ENCODE peak calls at places on chromosomes 16 and 17, in nine cellular contexts. One of them, this sample, is unnamed.

GRCh38 chr17:41230094-41230493 is 2.2 kb upstream of the KRTAP9-3 start:
- DNase-seq in fibroblast of lung: no peak
- DNase-seq in gastrocnemius medialis: no peak
- DNase-seq in IMR-90: no peak
- DNase-seq in brain microvascular endothelial cell: no peak
- DNase-seq in AG10803: no peak
- DNase-seq in nephron progenitor cell: no peak
- DNase-seq in CD8-positive, alpha-beta T cell: no peak
- DNase-seq in cardiac fibroblast: no peak
- DNase-seq in this sample: no peak

GRCh38 chr16:79843145-79843544 is 242.6 kb upstream of the MAF start:
- DNase-seq in cardiac fibroblast: no peak
- DNase-seq in IMR-90: no peak
- DNase-seq in fibroblast of lung: no peak
- DNase-seq in AG10803: no peak
- DNase-seq in gastrocnemius medialis: no peak
- DNase-seq in nephron progenitor cell: no peak
- DNase-seq in CD8-positive, alpha-beta T cell: no peak
- DNase-seq in brain microvascular endothelial cell: no peak
- DNase-seq in this sample: no peak

GRCh38 chr17:58575511-58575910 is 61.1 kb upstream of the MTMR4 start:
- DNase-seq in cardiac fibroblast: peak; percentile 89
- DNase-seq in AG10803: peak; percentile 55
- DNase-seq in gastrocnemius medialis: no peak
- DNase-seq in fibroblast of lung: peak; percentile 67
- DNase-seq in IMR-90: peak; percentile 64
- DNase-seq in CD8-positive, alpha-beta T cell: no peak
- DNase-seq in nephron progenitor cell: no peak
- DNase-seq in brain microvascular endothelial cell: peak; percentile 66
- DNase-seq in this sample: no peak

GRCh38 chr17:77445030-77445907 is 304.5 kb downstream of the SEC14L1 start:
- DNase-seq in nephron progenitor cell: no peak
- DNase-seq in IMR-90: peak; percentile 66
- DNase-seq in cardiac fibroblast: no peak
- DNase-seq in fibroblast of lung: peak; percentile 91
- DNase-seq in gastrocnemius medialis: no peak
- DNase-seq in AG10803: peak; percentile 96
- DNase-seq in brain microvascular endothelial cell: no peak
- DNase-seq in CD8-positive, alpha-beta T cell: peak; percentile 75
- DNase-seq in this sample: no peak

GRCh38 chr16:28061702-28062101 is 1.8 kb downstream of the GSG1L start:
- DNase-seq in cardiac fibroblast: no peak
- DNase-seq in IMR-90: no peak
- DNase-seq in gastrocnemius medialis: no peak
- DNase-seq in AG10803: no peak
- DNase-seq in brain microvascular endothelial cell: no peak
- DNase-seq in nephron progenitor cell: no peak
- DNase-seq in fibroblast of lung: no peak
- DNase-seq in CD8-positive, alpha-beta T cell: no peak
- DNase-seq in this sample: no peak

GRCh38 chr16:27572711-27573110 is 22.8 kb downstream of the KATNIP start:
- DNase-seq in AG10803: peak; percentile 12
- DNase-seq in gastrocnemius medialis: no peak
- DNase-seq in IMR-90: no peak
- DNase-seq in fibroblast of lung: peak; percentile 19
- DNase-seq in cardiac fibroblast: peak; percentile 43
- DNase-seq in brain microvascular endothelial cell: no peak
- DNase-seq in nephron progenitor cell: no peak
- DNase-seq in CD8-positive, alpha-beta T cell: no peak
- DNase-seq in this sample: no peak

GRCh38 chr16:56617212-56618085 is 8.1 kb upstream of the MT1E start:
- DNase-seq in brain microvascular endothelial cell: peak; percentile 52
- DNase-seq in nephron progenitor cell: peak; percentile 67
- DNase-seq in cardiac fibroblast: peak; percentile 78
- DNase-seq in gastrocnemius medialis: peak; percentile 58
- DNase-seq in CD8-positive, alpha-beta T cell: no peak
- DNase-seq in fibroblast of lung: peak; percentile 78
- DNase-seq in IMR-90: peak; percentile 57
- DNase-seq in AG10803: peak; percentile 75
- DNase-seq in this sample: no peak

GRCh38 chr16:57706717-57707116 is 12.1 kb downstream of the DRC7 start:
- DNase-seq in fibroblast of lung: no peak
- DNase-seq in gastrocnemius medialis: no peak
- DNase-seq in brain microvascular endothelial cell: no peak
- DNase-seq in AG10803: no peak
- DNase-seq in IMR-90: no peak
- DNase-seq in CD8-positive, alpha-beta T cell: no peak
- DNase-seq in nephron progenitor cell: no peak
- DNase-seq in cardiac fibroblast: no peak
- DNase-seq in this sample: no peak

GRCh38 chr17:1484586-1485310 is 7.7 kb downstream of the MYO1C start:
- DNase-seq in brain microvascular endothelial cell: no peak
- DNase-seq in gastrocnemius medialis: no peak
- DNase-seq in cardiac fibroblast: peak; percentile 52
- DNase-seq in nephron progenitor cell: peak; percentile 63
- DNase-seq in CD8-positive, alpha-beta T cell: no peak
- DNase-seq in AG10803: no peak
- DNase-seq in fibroblast of lung: peak; percentile 43
- DNase-seq in IMR-90: no peak
- DNase-seq in this sample: peak; percentile 31

GRCh38 chr16:56637814-56638750 is at the start of gene MT1A:
- DNase-seq in gastrocnemius medialis: peak; percentile 63
- DNase-seq in AG10803: peak; percentile 44
- DNase-seq in CD8-positive, alpha-beta T cell: no peak
- DNase-seq in IMR-90: peak; percentile 7
- DNase-seq in cardiac fibroblast: peak; percentile 60
- DNase-seq in brain microvascular endothelial cell: no peak
- DNase-seq in fibroblast of lung: peak; percentile 58
- DNase-seq in nephron progenitor cell: peak; percentile 78
- DNase-seq in this sample: no peak

GRCh38 chr17:17913695-17914332 is 58.4 kb downstream of the TOM1L2 start:
- DNase-seq in gastrocnemius medialis: peak; percentile 83
- DNase-seq in fibroblast of lung: peak; percentile 87
- DNase-seq in cardiac fibroblast: peak; percentile 74
- DNase-seq in IMR-90: peak; percentile 90
- DNase-seq in CD8-positive, alpha-beta T cell: no peak
- DNase-seq in AG10803: peak; percentile 87
- DNase-seq in brain microvascular endothelial cell: peak; percentile 79
- DNase-seq in nephron progenitor cell: peak; percentile 67
- DNase-seq in this sample: no peak

GRCh38 chr17:75995385-75995925 is 5.2 kb upstream of the CDK3 start:
- DNase-seq in gastrocnemius medialis: no peak
- DNase-seq in CD8-positive, alpha-beta T cell: no peak
- DNase-seq in fibroblast of lung: no peak
- DNase-seq in brain microvascular endothelial cell: no peak
- DNase-seq in cardiac fibroblast: no peak
- DNase-seq in nephron progenitor cell: no peak
- DNase-seq in AG10803: no peak
- DNase-seq in IMR-90: no peak
- DNase-seq in this sample: no peak

GRCh38 chr16:20348365-20349185 is 3.9 kb downstream of the UMOD start:
- DNase-seq in cardiac fibroblast: no peak
- DNase-seq in gastrocnemius medialis: no peak
- DNase-seq in fibroblast of lung: no peak
- DNase-seq in CD8-positive, alpha-beta T cell: no peak
- DNase-seq in IMR-90: no peak
- DNase-seq in AG10803: no peak
- DNase-seq in nephron progenitor cell: peak; percentile 6
- DNase-seq in brain microvascular endothelial cell: no peak
- DNase-seq in this sample: no peak

GRCh38 chr17:77332981-77333685 is 192.4 kb downstream of the SEC14L1 start:
- DNase-seq in nephron progenitor cell: no peak
- DNase-seq in CD8-positive, alpha-beta T cell: no peak
- DNase-seq in IMR-90: peak; percentile 92
- DNase-seq in AG10803: peak; percentile 96
- DNase-seq in brain microvascular endothelial cell: peak; percentile 74
- DNase-seq in cardiac fibroblast: peak; percentile 88
- DNase-seq in fibroblast of lung: peak; percentile 86
- DNase-seq in gastrocnemius medialis: no peak
- DNase-seq in this sample: no peak

GRCh38 chr17:2396192-2396567 is 4.7 kb downstream of the MNT start:
- DNase-seq in CD8-positive, alpha-beta T cell: no peak
- DNase-seq in IMR-90: no peak
- DNase-seq in cardiac fibroblast: no peak
- DNase-seq in nephron progenitor cell: no peak
- DNase-seq in AG10803: no peak
- DNase-seq in gastrocnemius medialis: no peak
- DNase-seq in brain microvascular endothelial cell: no peak
- DNase-seq in fibroblast of lung: no peak
- DNase-seq in this sample: no peak

GRCh38 chr17:66778531-66778930 is 56.4 kb upstream of the CACNG5 start:
- DNase-seq in gastrocnemius medialis: no peak
- DNase-seq in cardiac fibroblast: no peak
- DNase-seq in fibroblast of lung: no peak
- DNase-seq in brain microvascular endothelial cell: no peak
- DNase-seq in IMR-90: no peak
- DNase-seq in CD8-positive, alpha-beta T cell: no peak
- DNase-seq in nephron progenitor cell: no peak
- DNase-seq in AG10803: no peak
- DNase-seq in this sample: no peak

GRCh38 chr16:53910990-53911389 is 207.0 kb downstream of the FTO start:
- DNase-seq in brain microvascular endothelial cell: no peak
- DNase-seq in nephron progenitor cell: no peak
- DNase-seq in CD8-positive, alpha-beta T cell: no peak
- DNase-seq in fibroblast of lung: no peak
- DNase-seq in AG10803: peak; percentile 31
- DNase-seq in gastrocnemius medialis: no peak
- DNase-seq in cardiac fibroblast: no peak
- DNase-seq in IMR-90: no peak
- DNase-seq in this sample: no peak

DNA sequence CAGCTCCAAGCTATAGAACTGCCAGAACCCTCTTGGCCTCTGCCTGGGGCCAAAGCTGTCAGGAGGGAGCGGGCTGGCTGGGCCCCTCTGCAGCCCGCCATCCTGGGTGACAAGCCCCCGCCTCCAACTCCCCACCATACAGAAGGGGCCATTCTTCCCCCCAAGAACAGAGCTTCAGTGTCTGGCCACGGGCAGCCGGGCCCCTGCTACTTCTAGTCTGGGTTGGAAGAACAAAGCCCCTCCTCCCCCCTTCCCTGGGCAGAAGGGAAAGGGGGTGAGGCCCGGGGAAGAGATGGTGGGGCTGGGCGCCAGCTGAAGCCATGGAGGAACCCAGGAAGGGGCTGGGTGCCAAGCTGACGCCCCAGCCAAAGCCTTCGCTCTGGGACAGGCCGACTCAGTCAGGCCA is 9.0 kb downstream of the NAT9 start:
- DNase-seq in cardiac fibroblast: no peak
- DNase-seq in nephron progenitor cell: no peak
- DNase-seq in IMR-90: no peak
- DNase-seq in CD8-positive, alpha-beta T cell: no peak
- DNase-seq in brain microvascular endothelial cell: no peak
- DNase-seq in fibroblast of lung: no peak
- DNase-seq in AG10803: no peak
- DNase-seq in gastrocnemius medialis: no peak
- DNase-seq in this sample: no peak
- TF ChIP-seq CTCF in cardiac fibroblast: no peak
- TF ChIP-seq CTCF in nephron progenitor cell: no peak
- TF ChIP-seq CTCF in IMR-90: no peak
- TF ChIP-seq CTCF in CD8-positive, alpha-beta T cell: no peak
- TF ChIP-seq CTCF in brain microvascular endothelial cell: no peak
- TF ChIP-seq CTCF in fibroblast of lung: no peak
- TF ChIP-seq CTCF in AG10803: no peak
- TF ChIP-seq CTCF in gastrocnemius medialis: no peak
- TF ChIP-seq CTCF in this sample: no peak

GRCh38 chr17:48445248-48445620 is 15.2 kb upstream of the SKAP1 start:
- DNase-seq in gastrocnemius medialis: no peak
- DNase-seq in CD8-positive, alpha-beta T cell: no peak
- DNase-seq in cardiac fibroblast: no peak
- DNase-seq in IMR-90: no peak
- DNase-seq in fibroblast of lung: no peak
- DNase-seq in brain microvascular endothelial cell: no peak
- DNase-seq in nephron progenitor cell: no peak
- DNase-seq in AG10803: no peak
- DNase-seq in this sample: no peak
- TF ChIP-seq CTCF in gastrocnemius medialis: no peak
- TF ChIP-seq CTCF in CD8-positive, alpha-beta T cell: no peak
- TF ChIP-seq CTCF in cardiac fibroblast: no peak
- TF ChIP-seq CTCF in IMR-90: no peak
- TF ChIP-seq CTCF in fibroblast of lung: no peak
- TF ChIP-seq CTCF in brain microvascular endothelial cell: no peak
- TF ChIP-seq CTCF in nephron progenitor cell: no peak
- TF ChIP-seq CTCF in AG10803: no peak
- TF ChIP-seq CTCF in this sample: no peak

DNA sequence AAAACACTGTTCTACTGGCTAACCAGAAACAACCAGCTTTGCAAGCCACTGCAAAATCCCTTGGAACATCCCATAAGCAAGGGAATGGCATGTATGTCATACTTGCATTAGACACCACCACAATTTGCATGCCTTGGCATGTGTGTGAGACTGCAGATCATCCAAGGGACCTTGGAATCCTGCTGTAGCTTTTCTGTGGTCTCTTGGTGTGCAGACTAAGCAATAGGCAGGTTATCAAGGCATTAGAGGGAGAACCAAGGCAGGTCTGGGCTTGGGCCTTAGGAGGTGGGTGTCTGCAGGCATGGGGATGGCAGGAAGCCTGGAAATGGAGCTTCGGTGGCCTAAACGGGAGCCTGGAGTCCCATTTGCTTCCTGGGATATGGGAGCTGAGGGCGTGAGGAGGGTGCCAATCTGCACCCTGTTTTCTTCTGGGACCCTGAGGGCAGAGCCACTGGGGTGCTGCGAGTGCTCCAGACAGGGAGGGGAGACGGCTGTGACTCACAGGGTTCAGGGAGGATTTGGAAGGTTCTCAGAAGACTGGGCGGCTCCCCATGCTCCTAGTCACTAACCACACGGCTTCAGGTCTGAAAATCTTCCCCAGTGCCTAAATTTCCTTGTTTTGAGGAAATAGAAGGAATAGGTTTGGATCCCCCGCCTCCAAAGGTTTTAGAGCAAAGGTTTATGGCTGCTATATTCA is 36.6 kb downstream of the FAM20A start:
- DNase-seq in fibroblast of lung: no peak
- DNase-seq in cardiac fibroblast: no peak
- DNase-seq in gastrocnemius medialis: no peak
- DNase-seq in brain microvascular endothelial cell: no peak
- DNase-seq in nephron progenitor cell: no peak
- DNase-seq in AG10803: no peak
- DNase-seq in CD8-positive, alpha-beta T cell: no peak
- DNase-seq in IMR-90: no peak
- DNase-seq in this sample: no peak
- TF ChIP-seq CTCF in fibroblast of lung: no peak
- TF ChIP-seq CTCF in cardiac fibroblast: no peak
- TF ChIP-seq CTCF in gastrocnemius medialis: no peak
- TF ChIP-seq CTCF in brain microvascular endothelial cell: no peak
- TF ChIP-seq CTCF in nephron progenitor cell: no peak
- TF ChIP-seq CTCF in AG10803: no peak
- TF ChIP-seq CTCF in CD8-positive, alpha-beta T cell: no peak
- TF ChIP-seq CTCF in IMR-90: no peak
- TF ChIP-seq CTCF in this sample: no peak

DNA sequence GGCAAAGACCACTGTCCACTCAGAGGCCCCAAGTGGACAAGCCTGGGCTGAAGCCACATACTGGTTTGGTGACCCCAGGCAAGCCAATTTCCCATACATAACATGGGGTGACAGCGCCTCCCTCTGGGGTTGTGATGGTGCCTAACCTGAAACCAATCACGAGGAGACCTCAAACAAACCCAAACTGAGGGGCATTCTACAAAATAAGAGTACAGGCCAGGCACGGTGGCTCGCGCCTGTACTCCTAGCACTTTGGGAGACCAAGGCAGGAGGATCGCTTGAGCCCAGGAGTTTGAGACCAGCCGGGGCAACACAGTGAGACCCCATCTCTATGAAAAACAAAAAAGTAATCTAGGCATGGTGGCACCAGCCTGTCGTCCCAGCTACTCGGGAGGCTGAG is 3.6 kb downstream of the P2RX5 start:
- DNase-seq in AG10803: no peak
- DNase-seq in cardiac fibroblast: no peak
- DNase-seq in brain microvascular endothelial cell: no peak
- DNase-seq in fibroblast of lung: no peak
- DNase-seq in nephron progenitor cell: no peak
- DNase-seq in CD8-positive, alpha-beta T cell: no peak
- DNase-seq in IMR-90: no peak
- DNase-seq in gastrocnemius medialis: no peak
- DNase-seq in this sample: no peak
- TF ChIP-seq CTCF in AG10803: no peak
- TF ChIP-seq CTCF in cardiac fibroblast: no peak
- TF ChIP-seq CTCF in brain microvascular endothelial cell: peak; percentile 22
- TF ChIP-seq CTCF in fibroblast of lung: peak; percentile 13
- TF ChIP-seq CTCF in nephron progenitor cell: no peak
- TF ChIP-seq CTCF in CD8-positive, alpha-beta T cell: no peak
- TF ChIP-seq CTCF in IMR-90: no peak
- TF ChIP-seq CTCF in gastrocnemius medialis: no peak
- TF ChIP-seq CTCF in this sample: no peak

This sample was measured in neural crest cell.